ENCODE peak calls at places on chromosomes 3 and 15, in seven cellular contexts. C is neural progenitor cell, L is HFF-Myc, F is fibroblast of lung, W is AG10803, T is cardiac muscle cell, A is stomach. K is an unnamed sample.

GRCh38 chr3:183324083-183324482 is 71.0 kb downstream of the B3GNT5 start:
- DNase-seq in L (no peak), W (no peak), C (no peak), F (peak; percentile 68), T (peak; percentile 38), A (no peak), K (peak; percentile 33)

GRCh38 chr3:13141991-13142412 is 68.8 kb upstream of the IQSEC1 start:
- DNase-seq in T (peak; percentile 54), C (peak; percentile 89), A (no peak), F (peak; percentile 43), W (peak; percentile 12), L (peak; percentile 17), K (no peak)

GRCh38 chr15:80242132-80242769 is 9.8 kb downstream of the CTXND1 start:
- DNase-seq in T (peak; percentile 65), L (no peak), W (peak; percentile 44), F (peak; percentile 14), C (peak; percentile 60), A (no peak), K (no peak)

GRCh38 chr3:11245276-11245675 is 26.9 kb upstream of the ATG7 start:
- DNase-seq in C (no peak), T (no peak), A (no peak), L (no peak), W (no peak), F (no peak), K (no peak)

GRCh38 chr3:119313461-119313860 is 19.3 kb downstream of the ARHGAP31 start:
- DNase-seq in C (no peak), T (no peak), F (no peak), W (no peak), L (no peak), A (no peak), K (no peak)

GRCh38 chr3:68919000-68919399 is 13.3 kb downstream of the TAFA4 start:
- DNase-seq in L (no peak), A (no peak), T (peak; percentile 38), C (peak; percentile 47), W (peak; percentile 11), F (peak; percentile 2), K (peak; percentile 3)

GRCh38 chr15:50881121-50882048 is 27.1 kb upstream of the AP4E1 start:
- DNase-seq in A (no peak), L (no peak), F (peak; percentile 32), W (peak; percentile 25), T (peak; percentile 26), C (no peak), K (no peak)

GRCh38 chr3:197454014-197454413 is 101.8 kb downstream of the BDH1 start:
- DNase-seq in L (no peak), C (no peak), A (no peak), W (peak; percentile 43), F (no peak), T (peak; percentile 18), K (no peak)

GRCh38 chr3:112786881-112787625 is 59.6 kb downstream of the CD200R1L start:
- DNase-seq in A (no peak), F (peak; percentile 37), C (no peak), T (peak; percentile 35), W (peak; percentile 57), L (no peak), K (peak; percentile 39)

GRCh38 chr15:76576526-76577279 is 240.1 kb downstream of the ISL2 start:
- DNase-seq in C (no peak), F (peak; percentile 78), L (peak; percentile 14), T (peak; percentile 89), W (peak; percentile 71), A (peak; percentile 90), K (peak; percentile 83)

GRCh38 chr3:10194328-10195071 is 29.8 kb downstream of the IRAK2 start:
- DNase-seq in L (no peak), A (no peak), C (no peak), W (no peak), T (no peak), F (no peak), K (peak; percentile 39)

GRCh38 chr3:100400424-100400781 is 486 bp downstream of the TOMM70 start:
- DNase-seq in W (no peak), C (no peak), T (peak; percentile 19), L (no peak), A (no peak), F (peak; percentile 12), K (no peak)

GRCh38 chr3:100403956-100404548 is 2.7 kb downstream of the LNP1 start:
- DNase-seq in T (no peak), L (no peak), W (peak; percentile 51), C (no peak), A (no peak), F (no peak), K (no peak)

GRCh38 chr3:100401674-100402036 is 316 bp downstream of the LNP1 start:
- DNase-seq in A (no peak), L (peak; percentile 14), F (peak; percentile 66), C (peak; percentile 72), T (peak; percentile 69), W (peak; percentile 34), K (peak; percentile 53)

GRCh38 chr3:100400782-100401673 is at the start of the genes LNP1 and TOMM70:
- DNase-seq in A (peak; percentile 98), C (peak; percentile 98), T (peak; percentile 98), F (peak; percentile 96), W (peak; percentile 95), L (peak; percentile 92), K (peak; percentile 98)

GRCh38 chr3:100402150-100402706 is 889 bp downstream of the LNP1 start:
- DNase-seq in C (no peak), A (no peak), F (peak; percentile 73), T (peak; percentile 51), L (peak; percentile 37), W (peak; percentile 34), K (peak; percentile 57)
- H3K4me3 ChIP-seq in C (peak overlapping the region; percentile 82), A (peak overlapping the region; percentile 85), F (peak overlapping the region; percentile 84), T (peak overlapping the region; percentile 94), L (peak overlapping the region; percentile 94), W (peak overlapping the region; percentile 86), K (peak overlapping the region; percentile 86)

GRCh38 chr3:176814252-176814651 is 383.0 kb downstream of the TBL1XR1 start:
- DNase-seq in T (peak; percentile 75), A (peak; percentile 41), L (peak; percentile 9), W (peak; percentile 29), C (peak; percentile 91), F (peak; percentile 54), K (peak; percentile 2)
- TF ChIP-seq CTCF in T (peak; percentile 84), A (peak; percentile 25), L (peak; percentile 65), W (peak; percentile 59), C (peak; percentile 80), F (peak; percentile 46), K (peak; percentile 70)

DNA sequence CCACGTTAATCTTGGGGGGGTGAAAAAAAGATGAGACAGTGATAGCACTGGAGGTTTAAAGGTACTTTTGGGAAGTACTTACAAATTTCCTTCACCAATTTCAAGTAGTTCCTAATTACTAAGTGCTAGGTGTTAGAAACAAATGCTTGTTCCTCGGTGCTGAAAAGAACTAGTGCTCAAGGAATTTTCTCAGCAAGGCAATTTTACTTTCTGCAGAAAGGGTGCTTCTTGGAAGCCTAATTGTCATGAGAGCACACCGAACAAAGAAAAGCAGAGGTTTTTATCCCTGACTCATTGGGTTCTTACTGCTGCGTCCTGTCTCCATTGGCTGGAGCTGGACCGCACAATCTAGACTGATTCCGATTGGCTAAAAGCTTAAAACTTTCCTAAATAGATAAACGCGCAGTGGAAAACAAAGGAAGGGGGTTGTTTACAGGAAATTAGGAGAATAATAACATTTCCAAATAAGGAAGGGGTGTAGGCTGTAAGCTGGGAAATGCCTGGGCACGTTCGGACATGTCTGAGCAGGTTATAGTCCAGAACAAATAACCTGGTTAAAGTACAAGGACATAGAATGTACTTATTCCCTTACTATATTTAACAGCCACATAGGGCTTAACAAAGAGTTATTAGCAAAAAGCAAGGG is 49.6 kb downstream of the CHD2 start:
- DNase-seq in F (no peak), L (no peak), A (no peak), T (no peak), C (peak; percentile 30), W (no peak), K (no peak)
- H3K4me3 ChIP-seq in F (no peak overlapping the region), L (no peak overlapping the region), A (no peak overlapping the region), T (no peak overlapping the region), C (no peak overlapping the region), W (no peak overlapping the region), K (no peak overlapping the region)

DNA sequence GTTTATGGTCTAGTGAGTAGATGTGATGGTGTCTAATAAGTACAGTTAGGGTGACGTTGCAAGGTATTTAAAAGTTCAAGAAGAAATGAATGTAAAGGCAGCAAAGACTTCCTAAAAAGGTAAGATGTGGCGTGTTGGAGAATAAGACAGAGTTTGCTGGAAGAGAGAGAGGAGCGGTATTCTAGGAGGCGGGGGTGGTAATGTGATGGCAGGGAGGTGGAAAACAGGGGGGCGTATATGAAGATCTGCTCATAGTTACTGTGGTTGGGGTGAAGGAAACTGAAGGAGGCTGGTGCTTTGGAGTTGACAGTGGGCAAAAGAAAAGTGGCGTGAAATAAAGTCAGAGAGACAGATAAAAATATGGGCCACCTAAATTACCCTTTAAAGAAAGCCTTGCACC is 164.9 kb upstream of the LRRN1 start:
- DNase-seq in L (no peak), A (no peak), C (no peak), W (no peak), F (no peak), T (no peak), K (no peak)
- TF ChIP-seq CTCF in L (no peak), A (no peak), C (no peak), W (no peak), F (no peak), T (no peak), K (no peak)

GRCh38 chr15:90994417-90995311 is at the start of gene PRC1:
- DNase-seq in T (peak; percentile 99), F (peak; percentile 97), C (peak; percentile 99), W (peak; percentile 96), A (peak; percentile 99), L (peak; percentile 84), K (peak; percentile 97)
- H3K4me3 ChIP-seq in T (peak within 1 kb of the TSS; percentile 99), F (peak within 1 kb of the TSS; percentile 78), C (peak within 1 kb of the TSS; percentile 92), W (peak within 1 kb of the TSS; percentile 95), A (peak within 1 kb of the TSS; percentile 89), L (peak within 1 kb of the TSS; percentile 86), K (peak within 1 kb of the TSS; percentile 94)